ENCODE peak calls at places on chromosomes 13 and 19, in five cellular contexts. C is right lobe of liver, F is ascending aorta, S is trophoblast cell, G is fibroblast of lung. E is an unnamed sample.
A peak's percentile ranks its signal among the peaks of the same experiment; 100 is the strongest.

GRCh38 chr19:31548941-31549340 is 199.7 kb upstream of the TSHZ3 start:
- DNase-seq in C (no peak), F (no peak), S (peak; percentile 50), G (peak; percentile 54), E (peak; percentile 27)

GRCh38 chr13:111484129-111484925 is 163.9 kb downstream of the TEX29 start:
- DNase-seq in C (no peak), F (no peak), S (no peak), G (no peak), E (no peak)

GRCh38 chr19:28130066-28130511 is 1082.9 kb downstream of the UQCRFS1 start:
- DNase-seq in C (no peak), F (no peak), S (no peak), G (no peak), E (no peak)

GRCh38 chr19:10226376-10227214 is 4.5 kb downstream of the S1PR2 start:
- DNase-seq in C (no peak), F (peak; percentile 84), S (no peak), G (peak; percentile 100), E (peak; percentile 96)

GRCh38 chr19:18322318-18322758 is 538 bp downstream of the LSM4 start:
- DNase-seq in C (peak; percentile 59), F (peak; percentile 74), S (peak; percentile 46), G (peak; percentile 70), E (no peak)

GRCh38 chr13:53490732-53491131 is 462.1 kb downstream of the OLFM4 start:
- DNase-seq in C (no peak), F (no peak), S (no peak), G (no peak), E (no peak)

GRCh38 chr19:4916292-4917082 is 7.2 kb downstream of the UHRF1 start:
- DNase-seq in C (no peak), F (no peak), S (no peak), G (no peak), E (no peak)

GRCh38 chr19:55676889-55677505 is 2.0 kb downstream of the EPN1 start:
- DNase-seq in C (no peak), F (no peak), S (no peak), G (no peak), E (no peak)

GRCh38 chr19:7908742-7909461 is 5.2 kb downstream of the MAP2K7 start:
- DNase-seq in C (peak; percentile 54), F (no peak), S (no peak), G (no peak), E (no peak)

GRCh38 chr19:42048992-42049391 is 21.0 kb downstream of the GRIK5 start:
- DNase-seq in C (no peak), F (no peak), S (no peak), G (no peak), E (no peak)

GRCh38 chr19:47523473-47523872 is 8.6 kb upstream of the NAPA start:
- DNase-seq in C (no peak), F (no peak), S (no peak), G (no peak), E (no peak)

GRCh38 chr19:47796785-47797184 is 7.6 kb downstream of the TPRX1 start:
- DNase-seq in C (no peak), F (no peak), S (no peak), G (no peak), E (no peak)

GRCh38 chr13:91726666-91727065 is 328.2 kb downstream of the GPC5 start:
- DNase-seq in C (no peak), F (no peak), S (no peak), G (no peak), E (no peak)

GRCh38 chr13:59320021-59320420 is 843.7 kb downstream of the DIAPH3 start:
- DNase-seq in C (no peak), F (no peak), S (no peak), G (no peak), E (no peak)

GRCh38 chr19:19105365-19106060 is 32.8 kb downstream of the TMEM161A start:
- DNase-seq in C (no peak), F (no peak), S (peak; percentile 67), G (peak; percentile 55), E (peak; percentile 76)

GRCh38 chr13:86486582-86486981 is 687.4 kb upstream of the SLITRK6 start:
- DNase-seq in C (no peak), F (no peak), S (no peak), G (no peak), E (no peak)

GRCh38 chr13:49297338-49297737 is 49.6 kb downstream of the CDADC1 start:
- DNase-seq in C (no peak), F (no peak), S (no peak), G (no peak), E (no peak)

GRCh38 chr19:41904118-41904870 is 21.3 kb downstream of the ARHGEF1 start:
- DNase-seq in C (no peak), F (no peak), S (no peak), G (no peak), E (no peak)

GRCh38 chr13:46953331-46953730 is 56.5 kb upstream of the HTR2A start:
- DNase-seq in C (no peak), F (no peak), S (no peak), G (no peak), E (no peak)

GRCh38 chr13:36549771-36550170 is 117.5 kb downstream of the CCNA1 start:
- DNase-seq in C (no peak), F (no peak), S (no peak), G (no peak), E (no peak)

GRCh38 chr19:33686246-33686645 is 64.5 kb downstream of the CHST8 start:
- DNase-seq in C (peak; percentile 25), F (peak; percentile 54), S (no peak), G (no peak), E (no peak)

GRCh38 chr13:51041126-51041525 is 69.9 kb downstream of the C13orf42 start:
- DNase-seq in C (no peak), F (no peak), S (peak; percentile 19), G (no peak), E (no peak)

GRCh38 chr19:10503002-10503789 is at the start of gene KEAP1:
- DNase-seq in C (peak; percentile 68), F (no peak), S (peak; percentile 60), G (peak; percentile 36), E (peak; percentile 69)

GRCh38 chr13:26335158-26335557 is 81.2 kb downstream of the CDK8 start:
- DNase-seq in C (no peak), F (no peak), S (no peak), G (no peak), E (no peak)

GRCh38 chr19:37218592-37218935 is 550 bp downstream of the ZNF383 start:
- DNase-seq in C (no peak), F (no peak), S (peak; percentile 44), G (peak; percentile 34), E (no peak)

GRCh38 chr19:47713046-47714021 is at the start of gene EHD2:
- DNase-seq in C (peak; percentile 64), F (peak; percentile 84), S (peak; percentile 40), G (peak; percentile 87), E (peak; percentile 93)

GRCh38 chr13:47112205-47112896 is 215.5 kb upstream of the HTR2A start:
- DNase-seq in C (no peak), F (no peak), S (no peak), G (no peak), E (no peak)

GRCh38 chr19:33214621-33215020 is 11.0 kb downstream of the SLC7A10 start:
- DNase-seq in C (no peak), F (no peak), S (peak; percentile 30), G (peak; percentile 26), E (no peak)

GRCh38 chr13:75458696-75459422 is 23.1 kb downstream of the TBC1D4 start:
- DNase-seq in C (no peak), F (no peak), S (no peak), G (no peak), E (no peak)

GRCh38 chr19:50838239-50838638 is 4.9 kb upstream of the KLK15 start:
- DNase-seq in C (no peak), F (no peak), S (no peak), G (no peak), E (peak; percentile 21)

GRCh38 chr19:38664503-38665211 is 17.2 kb downstream of the ACTN4 start:
- DNase-seq in C (no peak), F (no peak), S (no peak), G (no peak), E (no peak)

GRCh38 chr19:42075364-42075615 is 676 bp upstream of the ZNF574 start:
- DNase-seq in C (no peak), F (no peak), S (no peak), G (no peak), E (no peak)

GRCh38 chr13:84563611-84564010 is 681.3 kb upstream of the SLITRK1 start:
- DNase-seq in C (no peak), F (no peak), S (no peak), G (no peak), E (no peak)

GRCh38 chr19:4722671-4723464 is 774 bp downstream of the DPP9 start:
- DNase-seq in C (peak; percentile 87), F (peak; percentile 84), S (no peak), G (peak; percentile 78), E (no peak)

GRCh38 chr19:35110974-35111373 is 4.6 kb upstream of the FXYD3 start:
- DNase-seq in C (no peak), F (no peak), S (no peak), G (no peak), E (no peak)
- H3K27ac ChIP-seq in C (no peak overlapping the region), F (no peak overlapping the region), S (no peak overlapping the region), G (no peak overlapping the region), E (peak overlapping the region; percentile 10)

GRCh38 chr19:15195987-15196682 is 4.7 kb downstream of the NOTCH3 start:
- DNase-seq in C (no peak), F (peak; percentile 79), S (peak; percentile 94), G (no peak), E (no peak)
- H3K27ac ChIP-seq in C (no peak overlapping the region), F (peak overlapping the region; percentile 96), S (peak overlapping the region; percentile 41), G (no peak overlapping the region), E (peak overlapping the region; percentile 46)

GRCh38 chr19:2080336-2080988 is 15.7 kb downstream of the MOB3A start:
- DNase-seq in C (no peak), F (no peak), S (no peak), G (no peak), E (no peak)

GRCh38 chr19:2081873-2082810 is 14.0 kb downstream of the MOB3A start:
- DNase-seq in C (no peak), F (no peak), S (no peak), G (no peak), E (no peak)

GRCh38 chr19:2084993-2085720 is 11.0 kb downstream of the MOB3A start:
- DNase-seq in C (peak; percentile 84), F (peak; percentile 87), S (peak; percentile 55), G (no peak), E (peak; percentile 81)

GRCh38 chr19:2079865-2080301 is 16.2 kb downstream of the MOB3A start:
- DNase-seq in C (no peak), F (no peak), S (no peak), G (no peak), E (no peak)

DNA sequence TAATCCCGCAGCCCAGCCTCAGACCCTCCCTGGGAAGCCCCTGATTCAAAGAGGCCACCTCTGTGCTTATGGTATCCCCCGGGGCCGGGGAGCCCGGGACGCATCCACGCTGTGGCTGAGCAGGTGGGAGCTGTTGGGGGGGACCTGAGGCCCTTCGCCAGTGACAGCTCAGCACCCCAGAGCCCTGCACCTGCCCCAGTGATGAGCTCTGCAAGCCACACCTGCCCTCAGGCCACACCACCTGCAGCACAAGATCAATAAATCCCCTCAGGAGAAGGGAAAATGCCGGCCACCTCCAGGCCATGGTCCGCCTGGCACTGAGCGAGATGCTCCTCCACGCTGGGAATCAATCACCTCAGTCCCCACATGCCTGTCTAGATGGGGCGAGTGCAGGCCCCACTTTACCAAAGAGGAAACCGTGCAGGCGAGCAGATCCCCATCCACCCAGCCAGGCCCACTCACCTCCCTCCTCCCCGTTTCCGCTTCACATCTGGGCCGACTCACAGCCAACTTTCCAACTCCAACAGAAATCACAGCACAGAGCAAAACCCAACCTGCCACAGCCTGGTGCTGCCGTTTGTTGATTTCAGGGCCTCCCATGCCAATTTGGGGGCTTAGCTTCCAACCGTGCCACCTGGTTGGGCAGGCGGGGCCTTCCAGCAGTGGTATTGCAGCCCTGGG is 12.8 kb downstream of the MOB3A start:
- DNase-seq in C (no peak), F (no peak), S (no peak), G (no peak), E (peak; percentile 80)
- H3K27ac ChIP-seq in C (peak overlapping the region; percentile 73), F (peak overlapping the region; percentile 38), S (no peak overlapping the region), G (no peak overlapping the region), E (peak overlapping the region; percentile 58)

GRCh38 chr13:40600145-40600751 is 66.2 kb downstream of the FOXO1 start:
- DNase-seq in C (no peak), F (no peak), S (no peak), G (no peak), E (no peak)
- H3K27ac ChIP-seq in C (no peak overlapping the region), F (no peak overlapping the region), S (no peak overlapping the region), G (no peak overlapping the region), E (no peak overlapping the region)